ENCODE peak calls at places on chromosomes 6 and 20, in five cellular contexts. G is gastrocnemius medialis, K is ovary, D is K562, R is heart left ventricle. E is an unnamed sample.

GRCh38 chr6:117917176-117917575 is 10.1 kb downstream of the SLC35F1 start:
- DNase-seq in K (no peak), D (no peak), R (no peak), G (no peak), E (no peak)

GRCh38 chr6:110731196-110731595 is 84.1 kb downstream of the CDK19 start:
- DNase-seq in G (no peak), R (no peak), D (no peak), K (no peak), E (no peak)

GRCh38 chr6:78868124-78868523 is 773 bp downstream of the IRAK1BP1 start:
- DNase-seq in D (no peak), G (no peak), K (no peak), R (no peak), E (no peak)

GRCh38 chr20:40670251-40670650 is 18.8 kb downstream of the MAFB start:
- DNase-seq in R (no peak), G (no peak), D (peak; percentile 35), K (no peak), E (no peak)

GRCh38 chr6:134074151-134074712 is 21.8 kb upstream of the SLC2A12 start:
- DNase-seq in R (no peak), D (no peak), K (no peak), G (no peak), E (no peak)

GRCh38 chr6:169990095-169991030 is 238.9 kb downstream of the ERMARD start:
- DNase-seq in R (peak; percentile 70), D (no peak), K (no peak), G (no peak), E (no peak)

GRCh38 chr20:46946796-46947195 is 52.2 kb downstream of the EYA2 start:
- DNase-seq in G (no peak), R (no peak), D (no peak), K (no peak), E (no peak)

GRCh38 chr6:108945686-108946158 is 97.5 kb downstream of the ARMC2 start:
- DNase-seq in G (peak; percentile 73), K (peak; percentile 88), D (no peak), R (peak; percentile 90), E (peak; percentile 66)

GRCh38 chr6:90375681-90376439 is 79.2 kb upstream of the BACH2 start:
- DNase-seq in R (no peak), D (no peak), K (no peak), G (no peak), E (no peak)

GRCh38 chr6:130223508-130223907 is 757 bp upstream of the SAMD3 start:
- DNase-seq in G (no peak), K (no peak), D (no peak), R (no peak), E (no peak)

GRCh38 chr20:63112491-63113219 is 103.3 kb downstream of the YTHDF1 start:
- DNase-seq in D (no peak), K (no peak), R (peak; percentile 44), G (no peak), E (no peak)

GRCh38 chr6:130932956-130933355 is 105.8 kb downstream of the SMLR1 start:
- DNase-seq in D (no peak), R (no peak), G (no peak), K (no peak), E (no peak)

GRCh38 chr20:2470051-2470431 is 548 bp downstream of the SNRPB start:
- DNase-seq in R (no peak), G (peak; percentile 17), D (peak; percentile 45), K (no peak), E (peak; percentile 52)

GRCh38 chr6:5541751-5542432 is 280.6 kb downstream of the FARS2 start:
- DNase-seq in K (no peak), D (no peak), G (no peak), R (no peak), E (no peak)

GRCh38 chr20:17625246-17626051 is 55.6 kb downstream of the DSTN start:
- DNase-seq in G (no peak), K (no peak), D (no peak), R (peak; percentile 20), E (peak; percentile 22)

GRCh38 chr6:111757342-111757741 is 115.9 kb downstream of the FYN start:
- DNase-seq in G (no peak), K (no peak), D (no peak), R (no peak), E (no peak)

GRCh38 chr6:161458199-161458598 is 184.3 kb upstream of the AGPAT4 start:
- DNase-seq in K (no peak), R (no peak), G (no peak), D (no peak), E (no peak)

GRCh38 chr6:3628143-3628840 is 123.2 kb downstream of the PXDC1 start:
- DNase-seq in K (no peak), R (no peak), D (no peak), G (no peak), E (no peak)

GRCh38 chr6:164749126-164749758 is 560.2 kb downstream of the C6orf118 start:
- DNase-seq in G (no peak), D (no peak), K (no peak), R (no peak), E (no peak)

GRCh38 chr6:53741417-53741816 is 53.4 kb upstream of the LRRC1 start:
- DNase-seq in D (no peak), K (no peak), R (no peak), G (no peak), E (no peak)

GRCh38 chr6:39855356-39855995 is 63.3 kb downstream of the DAAM2 start:
- DNase-seq in D (no peak), G (no peak), K (no peak), R (no peak), E (no peak)

GRCh38 chr20:44653536-44653935 is 2.0 kb upstream of the ADA start:
- DNase-seq in D (no peak), R (peak; percentile 33), G (no peak), K (no peak), E (no peak)

GRCh38 chr6:26224940-26225847 is 138.0 kb downstream of the HFE start:
- DNase-seq in K (peak; percentile 58), D (no peak), G (no peak), R (no peak), E (no peak)

GRCh38 chr6:50362706-50363105 is 313.0 kb upstream of the DEFB112 start:
- DNase-seq in G (no peak), D (no peak), R (no peak), K (no peak), E (no peak)

GRCh38 chr6:148874698-148875293 is 128.0 kb downstream of the UST start:
- DNase-seq in G (no peak), R (no peak), K (no peak), D (no peak), E (no peak)

GRCh38 chr6:38192011-38192410 is 372.5 kb downstream of the ZFAND3 start:
- DNase-seq in K (no peak), D (no peak), G (no peak), R (no peak), E (peak; percentile 23)

GRCh38 chr6:38193486-38194281 is 374.2 kb downstream of the ZFAND3 start:
- DNase-seq in R (no peak), K (no peak), D (no peak), G (no peak), E (no peak)

GRCh38 chr6:38191418-38191817 is 371.9 kb downstream of the ZFAND3 start:
- DNase-seq in D (no peak), R (no peak), G (no peak), K (no peak), E (no peak)

GRCh38 chr6:38193051-38193450 is 373.5 kb downstream of the ZFAND3 start:
- DNase-seq in R (no peak), K (no peak), G (no peak), D (no peak), E (no peak)

GRCh38 chr6:38192486-38192885 is 373.0 kb downstream of the ZFAND3 start:
- DNase-seq in K (no peak), R (no peak), G (no peak), D (no peak), E (no peak)
- TF ChIP-seq POLR2A in K (no peak), R (no peak), G (no peak), D (no peak), E (no peak)

GRCh38 chr20:32468860-32469259 is 110.7 kb downstream of the ASXL1 start:
- DNase-seq in K (no peak), D (no peak), R (peak; percentile 35), G (no peak), E (no peak)

GRCh38 chr20:32470025-32470861 is 112.1 kb downstream of the ASXL1 start:
- DNase-seq in R (peak; percentile 81), D (peak; percentile 42), K (no peak), G (no peak), E (no peak)

GRCh38 chr20:32473231-32474008 is 111.7 kb downstream of the NOL4L start:
- DNase-seq in R (peak; percentile 64), K (peak; percentile 42), G (no peak), D (peak; percentile 79), E (peak; percentile 63)

GRCh38 chr20:32472581-32473207 is 112.4 kb downstream of the NOL4L start:
- DNase-seq in D (no peak), K (no peak), R (peak; percentile 32), G (no peak), E (no peak)

DNA sequence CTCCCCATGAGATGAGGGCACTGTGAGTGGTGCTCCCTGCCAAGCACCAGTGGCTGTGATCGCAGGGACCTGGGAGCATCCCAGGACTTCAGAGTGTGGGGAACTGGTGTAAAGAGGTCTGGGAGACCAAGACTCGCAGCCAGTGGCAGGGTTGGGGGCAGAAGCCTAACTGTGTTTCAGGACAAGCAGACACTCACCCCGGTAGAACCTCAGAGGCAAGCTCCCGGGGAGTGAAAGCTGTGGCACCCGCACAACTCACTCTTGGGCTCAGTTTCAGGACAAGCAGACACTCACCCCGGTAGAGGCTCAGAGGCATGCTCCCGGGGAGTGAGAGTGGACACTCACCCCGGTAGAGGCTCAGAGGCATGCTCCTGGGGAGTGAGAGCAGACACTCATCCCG is 112.8 kb downstream of the ASXL1 start:
- DNase-seq in G (no peak), R (no peak), K (no peak), D (no peak), E (no peak)
- H3K4me1 ChIP-seq in G (peaks cover 18% of the 10 kb centered on the region), R (peaks cover 44% of the 10 kb centered on the region), K (peaks cover 18% of the 10 kb centered on the region), D (peaks cover 83% of the 10 kb centered on the region), E (peaks cover 11% of the 10 kb centered on the region)

GRCh38 chr6:156719395-156719719 is 57.8 kb upstream of the ARID1B start:
- DNase-seq in K (peak; percentile 42), G (no peak), R (no peak), D (no peak), E (no peak)

GRCh38 chr6:156720739-156721714 is 56.2 kb upstream of the ARID1B start:
- DNase-seq in D (no peak), R (no peak), G (peak; percentile 16), K (peak; percentile 44), E (peak; percentile 58)

GRCh38 chr6:156718647-156719394 is 58.4 kb upstream of the ARID1B start:
- DNase-seq in D (peak; percentile 69), K (peak; percentile 61), R (no peak), G (peak; percentile 82), E (no peak)

GRCh38 chr6:156717542-156717941 is 59.6 kb upstream of the ARID1B start:
- DNase-seq in D (no peak), K (no peak), R (no peak), G (no peak), E (no peak)

GRCh38 chr6:156719720-156720563 is 57.2 kb upstream of the ARID1B start:
- DNase-seq in D (peak; percentile 90), K (peak; percentile 93), G (peak; percentile 90), R (peak; percentile 98), E (peak; percentile 97)
- TF ChIP-seq POLR2A in D (peak; percentile 77), K (no peak), G (peak; percentile 53), R (peak; percentile 39), E (peak; percentile 79)

DNA sequence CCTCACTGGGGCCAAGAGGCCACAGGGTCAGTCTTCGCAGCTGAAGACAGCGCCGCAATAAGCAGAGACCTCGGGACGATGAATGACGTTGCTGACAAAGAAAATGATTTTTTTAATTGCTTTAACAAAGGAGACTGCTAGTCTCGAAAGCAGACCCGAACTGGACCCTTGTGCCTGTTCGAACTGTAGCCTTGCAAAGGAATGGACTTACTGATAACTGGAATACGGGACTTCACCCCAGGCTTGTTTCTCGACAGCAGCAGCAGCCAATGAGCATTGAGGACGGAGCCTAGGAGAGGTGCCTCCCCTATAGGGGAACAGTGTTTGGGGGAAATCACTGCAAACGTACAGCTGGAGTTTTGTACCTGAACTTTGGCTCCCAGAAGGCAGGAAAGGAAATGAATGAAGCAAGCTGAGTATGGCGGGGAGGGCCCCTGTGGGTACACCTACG is 1.3 kb upstream of the TAF4 start:
- DNase-seq in G (no peak), K (peak; percentile 52), D (peak; percentile 44), R (no peak), E (peak; percentile 55)
- H3K4me1 ChIP-seq in G (peaks cover 45% of the 10 kb centered on the region), K (peaks cover 21% of the 10 kb centered on the region), D (peaks cover 33% of the 10 kb centered on the region), R (peaks cover 27% of the 10 kb centered on the region), E (peaks cover 4% of the 10 kb centered on the region)

E was measured in right lobe of liver.